ENCODE peak calls at places on chromosomes 13 and 19, in six cellular contexts. K is endothelial cell of umbilical vein, E is dorsolateral prefrontal cortex, N is thoracic aorta, S is cardiac fibroblast, B is heart left ventricle. M is an unnamed sample.

GRCh38 chr13:46593403-46593802 is 40.4 kb downstream of the LRCH1 start:
- DNase-seq in K (no peak), E (no peak), N (no peak), S (no peak), B (no peak), M (no peak)

GRCh38 chr19:31838163-31838798 is 489.0 kb upstream of the TSHZ3 start:
- DNase-seq in K (no peak), E (peak), N (no peak), S (no peak), B (no peak), M (no peak)

GRCh38 chr19:17402982-17403855 is 2.2 kb downstream of the BST2 start:
- DNase-seq in K (peak), E (no peak), N (no peak), S (no peak), B (peak), M (no peak)

GRCh38 chr13:41019027-41019487 is at the start of gene ELF1:
- DNase-seq in K (peak), E (no peak), N (no peak), S (peak), B (no peak), M (no peak)

GRCh38 chr19:49098795-49099194 is 13.5 kb downstream of the SNRNP70 start:
- DNase-seq in K (no peak), E (no peak), N (no peak), S (no peak), B (no peak), M (no peak)

GRCh38 chr13:75135325-75135825 is 346.6 kb downstream of the TBC1D4 start:
- DNase-seq in K (peak), E (no peak), N (no peak), S (peak), B (no peak), M (no peak)

GRCh38 chr13:33183431-33184130 is 102.0 kb downstream of the STARD13 start:
- DNase-seq in K (no peak), E (no peak), N (no peak), S (peak), B (no peak), M (no peak)

GRCh38 chr13:108176685-108177274 is 38.6 kb downstream of the LIG4 start:
- DNase-seq in K (peak), E (no peak), N (no peak), S (peak), B (no peak), M (no peak)

GRCh38 chr19:48982280-48982679 is 10.8 kb downstream of the GYS1 start:
- DNase-seq in K (no peak), E (no peak), N (no peak), S (no peak), B (no peak), M (no peak)

GRCh38 chr13:99288069-99288468 is 19.1 kb downstream of the GPR183 start:
- DNase-seq in K (no peak), E (no peak), N (no peak), S (no peak), B (no peak), M (no peak)

GRCh38 chr13:40159736-40160135 is 504.3 kb downstream of the COG6 start:
- DNase-seq in K (no peak), E (no peak), N (no peak), S (no peak), B (no peak), M (no peak)

GRCh38 chr19:50368649-50369570 is 3.5 kb upstream of the NAPSA start:
- DNase-seq in K (peak), E (peak), N (peak), S (peak), B (peak), M (peak)

GRCh38 chr19:12695090-12695489 is 1.3 kb downstream of the FBXW9 start:
- DNase-seq in K (no peak), E (no peak), N (no peak), S (no peak), B (no peak), M (no peak)

GRCh38 chr19:33432408-33433170 is 59.1 kb downstream of the CEBPG start:
- DNase-seq in K (no peak), E (peak), N (no peak), S (no peak), B (no peak), M (peak)

GRCh38 chr19:43776285-43776684 is 4.5 kb downstream of the KCNN4 start:
- DNase-seq in K (no peak), E (no peak), N (no peak), S (no peak), B (no peak), M (no peak)

GRCh38 chr19:2544576-2545415 is 68.9 kb downstream of the GADD45B start:
- DNase-seq in K (no peak), E (no peak), N (no peak), S (no peak), B (no peak), M (peak)

GRCh38 chr19:39303373-39304184 is 7.4 kb downstream of the IFNL1 start:
- DNase-seq in K (no peak), E (no peak), N (no peak), S (no peak), B (no peak), M (no peak)

GRCh38 chr13:62123409-62123808 is 707.8 kb upstream of the PCDH20 start:
- DNase-seq in K (no peak), E (no peak), N (no peak), S (no peak), B (no peak), M (no peak)

GRCh38 chr13:106568225-106569003 is 477 bp upstream of the ARGLU1 start:
- DNase-seq in K (no peak), E (no peak), N (no peak), S (no peak), B (no peak), M (no peak)

GRCh38 chr13:106573279-106573831 is 5.4 kb upstream of the ARGLU1 start:
- DNase-seq in K (no peak), E (no peak), N (no peak), S (peak), B (no peak), M (no peak)

GRCh38 chr13:106567421-106568224 is at the start of gene ARGLU1:
- DNase-seq in K (peak), E (peak), N (peak), S (peak), B (peak), M (peak)

GRCh38 chr13:106569233-106570095 is 1.5 kb upstream of the ARGLU1 start:
- DNase-seq in K (no peak), E (no peak), N (no peak), S (no peak), B (no peak), M (no peak)

DNA sequence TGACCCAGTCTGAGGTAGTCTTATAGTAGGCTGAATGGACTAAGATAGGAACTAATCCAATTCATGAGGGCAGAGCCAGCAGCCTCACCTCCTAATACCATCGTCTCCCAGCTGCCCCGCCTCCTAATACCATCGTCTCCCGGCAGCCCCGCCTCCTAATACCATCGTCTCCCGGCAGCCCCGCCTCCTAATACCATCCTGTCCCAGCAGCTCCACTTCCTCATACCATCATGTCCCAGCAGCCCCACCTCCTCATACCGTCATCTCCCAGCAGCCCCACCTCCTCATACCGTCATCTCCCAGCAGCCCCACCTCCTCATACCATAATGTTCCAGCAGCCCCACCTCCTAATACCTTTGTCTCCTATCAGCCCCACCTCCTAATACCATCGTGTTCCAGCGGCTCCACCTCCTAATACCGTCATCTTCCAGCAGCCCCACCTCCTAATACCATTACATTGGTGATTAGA is 2.5 kb upstream of the ARGLU1 start:
- DNase-seq in K (peak), E (no peak), N (peak), S (peak), B (peak), M (peak)
- H3K4me3 ChIP-seq in K (peak), E (no peak), N (no peak), S (no peak), B (no peak), M (no peak)

GRCh38 chr19:4455742-4456565 is 1.6 kb downstream of the UBXN6 start:
- DNase-seq in K (no peak), E (no peak), N (no peak), S (peak), B (peak), M (peak)
- TF ChIP-seq CTCF in K (no peak), E (no peak), N (no peak), S (peak), B (no peak), M (no peak)

GRCh38 chr19:10519421-10519820 is 2.2 kb upstream of the S1PR5 start:
- DNase-seq in K (no peak), E (no peak), N (no peak), S (no peak), B (no peak), M (no peak)

GRCh38 chr19:10517361-10517759 is at the start of gene S1PR5:
- DNase-seq in K (no peak), E (peak), N (no peak), S (no peak), B (peak), M (peak)

GRCh38 chr19:10518444-10519361 is 1.5 kb upstream of the S1PR5 start:
- DNase-seq in K (no peak), E (no peak), N (no peak), S (no peak), B (peak), M (no peak)

GRCh38 chr19:10516671-10517286 is 468 bp downstream of the S1PR5 start:
- DNase-seq in K (no peak), E (no peak), N (no peak), S (peak), B (no peak), M (no peak)

GRCh38 chr19:10517760-10518443 is 655 bp upstream of the S1PR5 start:
- DNase-seq in K (no peak), E (no peak), N (no peak), S (peak), B (peak), M (no peak)
- H3K4me3 ChIP-seq in K (no peak), E (peak), N (peak), S (peak), B (peak), M (peak)

GRCh38 chr13:50842246-50842645 is 1.2 kb downstream of the DLEU7 start:
- DNase-seq in K (no peak), E (no peak), N (no peak), S (no peak), B (no peak), M (no peak)
- TF ChIP-seq CTCF in K (no peak), E (no peak), N (no peak), S (no peak), B (no peak), M (no peak)